ENCODE peak calls at places on chromosomes 7 and 10, in four cellular contexts. T is sigmoid colon, G is tibial nerve, Q is stomach. V is an unnamed sample.

GRCh38 chr7:27641576-27642230 is 21.0 kb downstream of the HIBADH start:
- DNase-seq in T (no peak), G (no peak), Q (no peak), V (no peak)

GRCh38 chr10:88270061-88270808 is 312.9 kb downstream of the RNLS start:
- DNase-seq in T (no peak), G (no peak), Q (no peak), V (no peak)

GRCh38 chr10:131230166-131230565 is 81.4 kb downstream of the TCERG1L start:
- DNase-seq in T (no peak), G (no peak), Q (no peak), V (no peak)

GRCh38 chr10:59711871-59712491 is 2.3 kb upstream of the SLC16A9 start:
- DNase-seq in T (no peak), G (no peak), Q (no peak), V (no peak)

GRCh38 chr10:121154846-121155245 is 303.7 kb downstream of the WDR11 start:
- DNase-seq in T (no peak), G (peak), Q (no peak), V (no peak)

GRCh38 chr10:61175331-61175730 is 231.3 kb upstream of the RHOBTB1 start:
- DNase-seq in T (no peak), G (peak), Q (no peak), V (no peak)

GRCh38 chr10:125102216-125102615 is 58.1 kb downstream of the CTBP2 start:
- DNase-seq in T (no peak), G (no peak), Q (peak), V (peak)

GRCh38 chr7:135994466-135995205 is 17.5 kb upstream of the MTPN start:
- DNase-seq in T (no peak), G (no peak), Q (no peak), V (no peak)

GRCh38 chr10:114245128-114245791 is 6.2 kb downstream of the VWA2 start:
- DNase-seq in T (no peak), G (no peak), Q (peak), V (no peak)

GRCh38 chr7:38463277-38464224 is 167.6 kb downstream of the AMPH start:
- DNase-seq in T (peak), G (peak), Q (peak), V (no peak)

GRCh38 chr10:132982301-132982989 is 40.1 kb upstream of the CFAP46 start:
- DNase-seq in T (no peak), G (no peak), Q (no peak), V (no peak)

GRCh38 chr10:115801987-115802386 is 471.0 kb downstream of the GFRA1 start:
- DNase-seq in T (no peak), G (no peak), Q (no peak), V (no peak)

GRCh38 chr10:23452010-23452655 is 13.3 kb downstream of the OTUD1 start:
- DNase-seq in T (no peak), G (no peak), Q (no peak), V (no peak)

GRCh38 chr7:88217675-88218427 is 2.0 kb downstream of the SRI start:
- DNase-seq in T (no peak), G (no peak), Q (no peak), V (no peak)

GRCh38 chr7:141071260-141071854 is 2.5 kb upstream of the TMEM178B start:
- DNase-seq in T (peak), G (no peak), Q (no peak), V (no peak)

GRCh38 chr10:98270026-98270740 is 2.2 kb upstream of the LOXL4 start:
- DNase-seq in T (no peak), G (no peak), Q (no peak), V (peak)

GRCh38 chr7:150879345-150879744 is 27.0 kb downstream of the AOC1 start:
- DNase-seq in T (no peak), G (no peak), Q (no peak), V (no peak)

GRCh38 chr10:71241114-71241898 is 28.9 kb downstream of the UNC5B start:
- DNase-seq in T (no peak), G (no peak), Q (no peak), V (no peak)

GRCh38 chr10:63547628-63548356 is 26.6 kb downstream of the REEP3 start:
- DNase-seq in T (no peak), G (no peak), Q (no peak), V (no peak)

GRCh38 chr7:12357508-12357907 is 46.2 kb downstream of the VWDE start:
- DNase-seq in T (no peak), G (no peak), Q (no peak), V (no peak)

GRCh38 chr10:104256335-104257080 is 1.8 kb downstream of the GSTO1 start:
- DNase-seq in T (no peak), G (no peak), Q (no peak), V (no peak)

GRCh38 chr7:83517026-83517700 is 131.8 kb downstream of the SEMA3E start:
- DNase-seq in T (no peak), G (no peak), Q (no peak), V (no peak)

GRCh38 chr10:67224553-67224952 is 298.7 kb downstream of the LRRTM3 start:
- DNase-seq in T (no peak), G (no peak), Q (no peak), V (no peak)

GRCh38 chr10:80498833-80499671 is 38.6 kb upstream of the SH2D4B start:
- DNase-seq in T (peak), G (peak), Q (peak), V (peak)

GRCh38 chr10:20726381-20726780 is 170.7 kb downstream of the NEBL start:
- DNase-seq in T (no peak), G (no peak), Q (no peak), V (no peak)

GRCh38 chr10:110502851-110503301 is 5.2 kb downstream of the DUSP5 start:
- DNase-seq in T (peak), G (peak), Q (no peak), V (peak)

GRCh38 chr10:110794808-110795207 is 76.9 kb upstream of the PDCD4 start:
- DNase-seq in T (no peak), G (no peak), Q (no peak), V (no peak)

GRCh38 chr7:131942287-131943150 is 386.1 kb upstream of the PODXL start:
- DNase-seq in T (no peak), G (no peak), Q (no peak), V (no peak)

GRCh38 chr10:133335238-133336122 is 1.2 kb downstream of the CALY start:
- DNase-seq in T (no peak), G (peak), Q (peak), V (no peak)

GRCh38 chr7:146232604-146233003 is 116.0 kb downstream of the CNTNAP2 start:
- DNase-seq in T (no peak), G (no peak), Q (no peak), V (no peak)

GRCh38 chr10:29804025-29804852 is 169.5 kb upstream of the SVIL start:
- DNase-seq in T (peak), G (no peak), Q (peak), V (no peak)

GRCh38 chr7:94054130-94054529 is 50.0 kb upstream of the BET1 start:
- DNase-seq in T (no peak), G (no peak), Q (no peak), V (no peak)

GRCh38 chr7:77473240-77474005 is 57.3 kb upstream of the GSAP start:
- DNase-seq in T (no peak), G (no peak), Q (no peak), V (no peak)

GRCh38 chr7:134438946-134439345 is 20.0 kb downstream of the AKR1B1 start:
- DNase-seq in T (no peak), G (no peak), Q (no peak), V (no peak)

GRCh38 chr7:55054758-55055157 is 35.9 kb downstream of the EGFR start:
- DNase-seq in T (no peak), G (no peak), Q (no peak), V (no peak)

GRCh38 chr7:55056068-55056467 is 37.3 kb downstream of the EGFR start:
- DNase-seq in T (no peak), G (no peak), Q (no peak), V (no peak)

GRCh38 chr7:55055479-55055878 is 36.7 kb downstream of the EGFR start:
- DNase-seq in T (no peak), G (no peak), Q (no peak), V (no peak)

GRCh38 chr7:55058314-55058713 is 39.5 kb downstream of the EGFR start:
- DNase-seq in T (no peak), G (no peak), Q (no peak), V (no peak)

DNA sequence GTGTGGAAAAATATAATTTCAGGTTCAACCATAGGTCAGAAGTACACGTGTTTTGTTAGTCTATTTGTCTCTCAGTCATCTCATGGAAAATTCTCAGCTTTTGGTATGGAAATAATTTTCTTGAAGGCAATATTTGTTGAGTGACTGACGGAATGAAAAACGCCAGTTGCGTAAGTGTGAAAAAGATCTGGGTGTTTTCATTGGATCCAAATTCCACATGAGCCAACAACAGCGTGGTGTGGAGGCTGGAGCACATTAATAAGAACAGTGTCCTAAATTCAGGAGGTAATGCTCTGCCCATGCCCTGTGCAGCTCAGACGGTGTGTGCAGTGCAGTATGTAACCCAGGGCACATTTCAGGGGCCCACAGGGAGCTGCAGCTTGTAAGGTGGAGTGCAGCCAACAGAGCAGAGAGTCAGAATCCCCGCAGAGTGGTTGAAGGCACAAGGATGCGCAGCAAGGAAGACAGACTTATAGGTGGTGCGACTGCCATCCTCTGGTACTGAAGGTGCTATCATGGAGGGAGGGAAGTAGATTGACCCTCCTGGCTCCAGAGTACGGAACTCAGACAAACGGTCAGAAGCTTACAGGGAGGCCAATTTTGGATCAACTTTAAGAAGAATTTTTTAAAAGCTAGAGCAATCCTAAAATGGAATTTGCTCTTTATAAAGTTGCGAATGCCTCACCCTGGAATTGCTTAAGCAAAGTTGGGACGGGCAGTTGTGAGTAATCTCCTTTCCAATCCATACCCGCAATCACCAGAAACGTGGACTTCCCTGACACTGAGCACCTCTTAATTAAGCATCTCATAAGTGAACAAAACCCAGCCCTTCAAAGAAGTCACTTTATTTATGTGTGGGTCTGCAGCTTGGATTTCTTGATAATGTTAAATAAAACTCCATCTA is 38.0 kb downstream of the EGFR start:
- DNase-seq in T (no peak), G (peak), Q (no peak), V (no peak)
- TF ChIP-seq POLR2A in T (no peak), G (no peak), Q (no peak), V (no peak)

DNA sequence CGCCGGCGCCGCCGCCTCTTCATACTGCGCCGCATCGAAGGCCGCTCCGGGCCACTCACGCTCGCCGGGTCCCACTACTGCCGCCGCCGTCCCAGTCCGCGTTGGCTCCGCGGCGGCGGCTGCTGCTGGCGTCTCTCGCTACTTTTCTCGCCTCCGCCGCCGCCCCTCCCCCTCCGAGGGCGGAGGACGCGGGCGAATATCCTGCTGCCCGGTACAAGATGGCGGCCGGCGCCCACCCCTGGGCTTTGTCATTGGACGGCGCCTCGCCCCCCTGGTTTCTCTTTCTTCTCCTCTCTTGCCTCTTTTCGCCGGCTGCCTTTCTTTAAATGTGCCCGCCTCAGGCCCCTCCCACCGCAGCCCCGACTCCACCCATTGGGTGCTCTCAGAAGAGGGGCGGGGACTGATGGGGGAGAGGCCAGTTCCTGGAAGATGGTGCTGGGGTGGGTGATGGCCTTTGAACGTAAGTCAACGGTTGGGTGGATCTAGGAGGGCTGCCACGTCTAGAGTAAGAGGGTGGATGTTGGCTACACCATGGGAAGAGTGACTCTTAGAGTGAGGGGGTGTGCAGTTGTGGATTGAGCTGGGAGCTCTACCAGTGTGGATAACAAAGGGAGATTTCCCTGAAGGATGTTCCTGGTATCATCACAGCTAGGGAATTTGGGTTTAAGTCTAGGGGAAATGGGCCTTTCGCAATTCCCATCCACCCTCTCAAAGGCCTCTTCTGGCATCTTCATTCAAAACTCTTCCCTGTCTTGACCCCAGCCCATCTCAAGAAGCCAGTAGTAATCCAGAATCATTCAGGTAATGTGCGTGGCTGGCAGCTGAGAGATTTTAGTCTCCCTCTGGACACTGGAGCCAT is at the start of gene CCDC71L:
- DNase-seq in T (peak), G (peak), Q (peak), V (peak)
- TF ChIP-seq EP300 in T (peak), G (peak), Q (no peak), V (no peak)

GRCh38 chr10:86518781-86519180 is 2.8 kb downstream of the WAPL start:
- DNase-seq in T (no peak), G (no peak), Q (no peak), V (no peak)
- H3K4me3 ChIP-seq in T (no peak), G (no peak), Q (no peak), V (peak)

GRCh38 chr7:101248276-101248675 is 3.4 kb upstream of the FIS1 start:
- DNase-seq in T (no peak), G (no peak), Q (no peak), V (no peak)

GRCh38 chr7:101241015-101241363 is 3.4 kb upstream of the CLDN15 start:
- DNase-seq in T (no peak), G (no peak), Q (no peak), V (no peak)

GRCh38 chr7:101244385-101245146 is at the start of gene FIS1:
- DNase-seq in T (peak), G (peak), Q (peak), V (peak)

GRCh38 chr7:101243786-101244384 is 996 bp downstream of the FIS1 start:
- DNase-seq in T (no peak), G (no peak), Q (no peak), V (peak)

GRCh38 chr7:101245147-101245668 is 327 bp upstream of the FIS1 start:
- DNase-seq in T (no peak), G (no peak), Q (no peak), V (no peak)
- TF ChIP-seq POLR2A in T (no peak), G (no peak), Q (no peak), V (no peak)

GRCh38 chr7:157801109-157801508 is 464.3 kb downstream of the DNAJB6 start:
- DNase-seq in T (no peak), G (no peak), Q (no peak), V (no peak)
- TF ChIP-seq EP300 in T (no peak), G (no peak), Q (no peak), V (no peak)

GRCh38 chr10:51569467-51569866 is 129.9 kb downstream of the CSTF2T start:
- DNase-seq in T (no peak), G (no peak), Q (no peak), V (no peak)
- H3K4me3 ChIP-seq in T (no peak), G (no peak), Q (no peak), V (no peak)

GRCh38 chr7:75985518-75986146 is 8.8 kb downstream of the TMEM120A start:
- DNase-seq in T (no peak), G (no peak), Q (no peak), V (no peak)

GRCh38 chr7:75987805-75988630 is 6.4 kb downstream of the TMEM120A start:
- DNase-seq in T (peak), G (no peak), Q (no peak), V (no peak)

GRCh38 chr7:75989084-75989725 is 5.2 kb downstream of the TMEM120A start:
- DNase-seq in T (no peak), G (no peak), Q (no peak), V (no peak)

GRCh38 chr7:75986147-75986781 is 8.1 kb downstream of the TMEM120A start:
- DNase-seq in T (peak), G (no peak), Q (no peak), V (no peak)

GRCh38 chr7:75987026-75987804 is 7.2 kb downstream of the TMEM120A start:
- DNase-seq in T (peak), G (no peak), Q (no peak), V (no peak)
- TF ChIP-seq POLR2A in T (no peak), G (no peak), Q (no peak), V (no peak)

DNA sequence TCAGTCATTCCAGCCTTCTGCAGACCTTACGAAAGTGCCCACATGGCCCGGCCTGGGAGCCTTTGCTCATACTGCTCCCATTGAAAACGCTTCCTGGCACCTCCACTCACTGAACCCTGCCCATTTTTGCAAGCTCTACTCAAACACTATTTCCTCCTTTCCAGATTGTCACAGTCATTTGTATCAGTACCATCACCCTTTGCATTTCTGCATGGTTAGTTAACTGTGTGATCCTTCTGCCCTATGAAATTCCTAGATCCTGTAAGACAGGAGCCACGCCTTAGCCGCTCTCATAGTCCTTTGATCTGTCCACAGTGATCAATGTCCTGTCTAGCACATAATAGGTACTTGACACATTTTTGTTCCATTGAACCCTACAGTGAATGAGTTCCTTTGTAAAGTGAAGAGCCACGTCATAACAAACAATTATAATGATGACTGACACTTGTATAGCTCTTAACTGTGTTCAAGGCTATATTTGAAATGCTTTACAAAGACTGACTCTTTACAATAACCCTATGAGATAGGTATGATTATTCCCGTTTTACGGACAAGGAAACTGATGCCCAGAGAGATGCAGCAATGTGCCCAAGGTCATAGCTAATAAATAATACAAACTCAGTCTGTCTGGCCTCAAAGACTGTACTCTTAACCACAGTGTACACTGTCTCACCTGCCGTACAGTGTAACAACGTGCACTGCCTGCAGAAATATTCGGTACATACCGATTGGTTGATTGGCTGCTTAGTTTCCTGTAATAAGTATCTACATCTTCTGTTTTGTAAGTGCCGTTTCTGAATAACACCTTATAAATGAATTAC is 16.6 kb upstream of the ITIH2 start:
- DNase-seq in T (no peak), G (no peak), Q (no peak), V (no peak)
- TF ChIP-seq EP300 in T (no peak), G (no peak), Q (no peak), V (no peak)

DNA sequence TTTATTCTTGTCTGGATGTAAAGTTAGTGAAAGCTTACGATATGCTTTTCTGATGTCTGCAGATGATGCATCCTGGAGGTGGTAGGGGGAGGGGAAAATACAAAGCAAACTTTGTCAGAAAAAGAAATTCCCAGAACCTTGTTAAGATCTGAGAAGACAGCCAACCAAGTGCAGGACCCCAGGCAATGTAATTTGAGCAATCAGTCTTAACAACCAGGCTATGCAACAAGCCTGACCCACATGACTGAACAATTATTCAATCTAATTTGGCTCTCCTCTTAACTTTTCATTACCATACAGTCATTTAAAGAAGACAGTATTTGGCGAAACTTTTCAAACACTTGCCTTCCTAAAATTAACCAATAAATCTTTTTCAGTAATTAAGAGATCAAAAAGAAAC is 74.5 kb downstream of the DNAJC1 start:
- DNase-seq in T (no peak), G (no peak), Q (no peak), V (no peak)
- H3K4me3 ChIP-seq in T (no peak), G (no peak), Q (no peak), V (no peak)